ENCODE peak calls at places on chromosomes 12 and 14, in five cellular contexts. J is choroid plexus epithelial cell, X is cardiac muscle cell, F is GM23248, Y is astrocyte of the spinal cord. R is an unnamed sample.

GRCh38 chr12:108063192-108063591 is 65.9 kb upstream of the WSCD2 start:
- DNase-seq in F (peak), J (peak), X (peak), Y (peak), R (peak)

GRCh38 chr14:91940209-91940608 is 7.3 kb downstream of the FBLN5 start:
- DNase-seq in J (no peak), Y (no peak), X (no peak), F (no peak), R (no peak)

GRCh38 chr12:120229071-120229582 is 28.2 kb upstream of the RPLP0 start:
- DNase-seq in F (no peak), J (peak), X (peak), Y (no peak), R (no peak)

GRCh38 chr12:15897433-15897832 is 13.7 kb upstream of the DERA start:
- DNase-seq in X (no peak), J (no peak), Y (no peak), F (peak), R (no peak)

GRCh38 chr12:115910057-115910456 is 367.4 kb downstream of the MED13L start:
- DNase-seq in Y (no peak), F (no peak), J (no peak), X (peak), R (no peak)

GRCh38 chr14:61950340-61950739 is 188.1 kb downstream of the SNAPC1 start:
- DNase-seq in F (peak), X (no peak), J (no peak), Y (no peak), R (no peak)

GRCh38 chr12:101343893-101344292 is 63.7 kb downstream of the ARL1 start:
- DNase-seq in J (no peak), X (no peak), F (peak), Y (no peak), R (no peak)

GRCh38 chr12:122004633-122005071 is 17.0 kb upstream of the BCL7A start:
- DNase-seq in J (no peak), X (peak), Y (no peak), F (peak), R (no peak)

GRCh38 chr14:51677276-51677675 is 25.6 kb downstream of the FRMD6 start:
- DNase-seq in F (peak), X (no peak), J (peak), Y (peak), R (no peak)

GRCh38 chr12:59486827-59487226 is 109.0 kb upstream of the SLC16A7 start:
- DNase-seq in F (peak), X (no peak), Y (no peak), J (no peak), R (no peak)